ENCODE peak calls at places on chromosome 9, in four cellular contexts. Y, L, N and O are unnamed samples.

GRCh38 chr9:91378695-91379127 is 17.0 kb upstream of the AUH start:
- DNase-seq in Y (no peak), L (no peak), N (no peak), O (no peak)

GRCh38 chr9:70400107-70400892 is 14.2 kb downstream of the KLF9 start:
- DNase-seq in Y (no peak), L (no peak), N (no peak), O (no peak)

GRCh38 chr9:123834218-123834906 is 95.6 kb downstream of the DENND1A start:
- DNase-seq in Y (no peak), L (no peak), N (no peak), O (no peak)

GRCh38 chr9:125484632-125485282 is 222.3 kb downstream of the MAPKAP1 start:
- DNase-seq in Y (no peak), L (no peak), N (no peak), O (no peak)

GRCh38 chr9:70257991-70258691 is 637 bp upstream of the SMC5 start:
- DNase-seq in Y (peak), L (no peak), N (peak), O (peak)

GRCh38 chr9:112127281-112127680 is 47.8 kb downstream of the SUSD1 start:
- DNase-seq in Y (no peak), L (no peak), N (no peak), O (no peak)

GRCh38 chr9:81673310-81673709 is 16.0 kb downstream of the TLE1 start:
- DNase-seq in Y (no peak), L (no peak), N (peak), O (no peak)

GRCh38 chr9:121764371-121764730 is 112.9 kb downstream of the DAB2IP start:
- DNase-seq in Y (no peak), L (no peak), N (no peak), O (no peak)

GRCh38 chr9:15373201-15373530 is 49.5 kb upstream of the SNAPC3 start:
- DNase-seq in Y (no peak), L (no peak), N (no peak), O (no peak)

GRCh38 chr9:98315067-98315453 is 59.6 kb upstream of the TBC1D2 start:
- DNase-seq in Y (no peak), L (no peak), N (no peak), O (no peak)

GRCh38 chr9:117073071-117073470 is 341.8 kb downstream of the ASTN2 start:
- DNase-seq in Y (no peak), L (no peak), N (no peak), O (peak)

GRCh38 chr9:94672811-94673487 is 33.6 kb upstream of the FBP1 start:
- DNase-seq in Y (no peak), L (no peak), N (no peak), O (no peak)

GRCh38 chr9:72882117-72882775 is 70.6 kb downstream of the ALDH1A1 start:
- DNase-seq in Y (no peak), L (no peak), N (no peak), O (no peak)

GRCh38 chr9:34987160-34988040 is 2.1 kb upstream of the DNAJB5 start:
- DNase-seq in Y (no peak), L (no peak), N (no peak), O (no peak)

GRCh38 chr9:125748511-125749099 is 1.4 kb downstream of the PBX3 start:
- DNase-seq in Y (no peak), L (no peak), N (peak), O (peak)

GRCh38 chr9:757246-757881 is 84.1 kb upstream of the DMRT1 start:
- DNase-seq in Y (no peak), L (peak), N (peak), O (peak)

GRCh38 chr9:83005963-83006362 is 57.0 kb downstream of the RASEF start:
- DNase-seq in Y (no peak), L (no peak), N (no peak), O (no peak)

GRCh38 chr9:18890372-18890771 is 142.6 kb downstream of the SAXO1 start:
- DNase-seq in Y (no peak), L (no peak), N (no peak), O (peak)

GRCh38 chr9:68739631-68740174 is 34.7 kb downstream of the PIP5K1B start:
- DNase-seq in Y (no peak), L (no peak), N (no peak), O (no peak)

DNA sequence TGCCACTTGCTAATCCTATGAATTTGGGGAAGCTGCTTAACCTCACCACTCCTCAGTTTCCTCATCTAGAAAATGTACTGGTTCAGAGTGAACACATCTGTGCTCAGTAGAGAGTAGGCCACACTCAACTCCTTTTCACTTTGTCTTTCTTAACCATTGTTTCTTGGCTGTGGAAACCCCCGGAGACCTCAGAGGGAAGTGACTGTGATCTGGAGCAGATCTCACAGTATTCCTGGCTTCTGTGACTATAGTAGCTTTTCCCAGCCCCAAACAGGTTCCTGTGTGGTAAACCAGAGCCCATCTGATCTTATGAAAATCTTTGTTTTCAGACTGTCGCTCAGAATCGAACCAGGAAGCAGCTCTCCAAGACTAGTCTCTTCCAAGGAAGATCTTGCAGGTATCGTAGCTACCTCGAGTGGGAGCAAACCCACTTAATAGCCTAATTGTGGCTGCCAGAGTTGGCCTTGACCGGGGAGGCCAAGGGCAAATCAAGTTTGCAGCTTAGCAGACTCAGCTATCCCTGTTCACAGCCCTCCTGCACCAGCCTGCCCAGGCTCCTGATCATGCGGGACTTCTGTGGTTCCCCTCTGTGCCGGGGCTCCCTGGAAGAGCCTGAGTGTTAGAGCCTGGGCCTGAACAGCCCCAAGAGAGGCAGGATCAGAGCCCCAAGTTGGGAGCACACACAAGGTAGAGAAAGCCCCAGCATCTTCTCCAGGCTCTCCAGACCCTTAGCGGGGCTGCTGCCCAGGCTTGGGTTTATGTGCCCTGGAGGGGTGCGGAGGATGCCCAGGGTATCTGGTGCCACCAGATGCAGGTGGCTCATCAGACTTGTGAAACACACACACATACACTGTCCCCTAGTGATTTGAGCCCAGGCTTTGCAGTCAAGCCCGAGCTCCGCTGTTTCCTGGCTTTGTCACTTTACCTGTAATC is 52.2 kb upstream of the ANGPTL2 start:
- DNase-seq in Y (no peak), L (no peak), N (no peak), O (no peak)
- TF ChIP-seq TEAD4 in Y (no peak), L (no peak), N (no peak), O (no peak)

DNA sequence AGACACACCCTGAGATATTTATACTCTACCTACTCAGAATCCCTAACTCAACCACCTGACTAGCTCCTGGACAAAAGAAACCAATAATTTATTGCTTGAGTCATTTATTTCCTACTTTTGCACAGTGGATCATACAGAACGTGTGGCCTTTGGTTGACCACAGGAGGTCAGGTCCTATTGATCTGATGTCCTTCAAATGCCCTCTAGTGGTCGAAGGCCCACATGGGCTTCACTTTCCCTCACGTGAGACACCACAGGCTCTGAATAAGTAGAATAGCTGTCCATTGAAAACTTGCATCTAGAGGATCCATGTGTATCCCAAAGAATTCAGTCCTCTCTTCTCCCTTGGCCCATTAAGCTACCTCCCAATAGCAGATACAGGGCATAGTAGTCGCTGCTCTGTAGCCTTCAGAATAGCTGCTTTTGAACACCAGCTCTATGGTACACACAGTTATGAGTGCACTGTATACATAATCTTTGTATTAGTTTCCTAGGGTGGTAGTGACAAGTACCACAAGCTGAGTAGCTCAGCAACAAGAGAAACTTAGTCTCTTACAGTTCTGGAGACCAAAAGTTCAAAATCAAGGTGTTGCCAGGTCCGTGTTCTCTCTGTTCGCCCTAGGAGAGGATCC is 177.6 kb upstream of the SMARCA2 start:
- DNase-seq in Y (peak), L (peak), N (peak), O (peak)
- TF ChIP-seq CTCF in Y (peak), L (peak), N (peak), O (peak)

DNA sequence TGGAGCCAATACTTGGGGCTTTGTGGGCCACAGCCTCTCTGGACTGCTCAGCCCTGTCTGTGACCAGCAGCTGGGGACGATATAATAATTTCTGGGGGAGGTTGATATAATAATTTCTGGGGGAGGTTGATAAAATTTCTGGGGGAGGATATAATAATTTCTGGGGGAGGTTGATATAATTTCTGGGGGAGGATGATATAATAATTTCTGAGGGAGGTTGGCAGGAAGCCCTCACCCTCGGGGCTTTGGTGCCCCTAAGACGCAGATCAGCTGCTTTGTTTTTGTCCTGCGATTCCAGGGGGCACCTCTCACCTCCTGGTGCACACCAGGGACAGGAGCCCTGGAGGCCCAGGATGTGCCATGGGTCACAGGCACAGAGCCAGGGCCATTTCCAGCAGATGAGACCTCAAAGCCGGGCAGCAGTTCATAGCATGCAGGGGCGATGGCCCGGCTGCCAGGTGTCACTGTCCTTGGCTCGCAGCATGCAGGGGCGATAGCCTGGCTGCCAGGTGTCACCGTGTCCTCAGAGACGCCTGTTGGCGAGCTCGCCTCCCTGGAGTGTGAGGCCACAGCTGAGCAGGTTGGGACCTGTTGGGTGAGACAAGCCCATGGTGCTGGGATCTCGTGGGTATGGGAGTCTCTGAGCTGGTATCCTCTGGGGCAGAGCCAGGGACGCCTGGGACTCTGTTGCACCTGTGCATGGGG is 3.8 kb upstream of the TOR4A start:
- DNase-seq in Y (peak), L (no peak), N (no peak), O (no peak)
- TF ChIP-seq TEAD4 in Y (no peak), L (no peak), N (no peak), O (no peak)

DNA sequence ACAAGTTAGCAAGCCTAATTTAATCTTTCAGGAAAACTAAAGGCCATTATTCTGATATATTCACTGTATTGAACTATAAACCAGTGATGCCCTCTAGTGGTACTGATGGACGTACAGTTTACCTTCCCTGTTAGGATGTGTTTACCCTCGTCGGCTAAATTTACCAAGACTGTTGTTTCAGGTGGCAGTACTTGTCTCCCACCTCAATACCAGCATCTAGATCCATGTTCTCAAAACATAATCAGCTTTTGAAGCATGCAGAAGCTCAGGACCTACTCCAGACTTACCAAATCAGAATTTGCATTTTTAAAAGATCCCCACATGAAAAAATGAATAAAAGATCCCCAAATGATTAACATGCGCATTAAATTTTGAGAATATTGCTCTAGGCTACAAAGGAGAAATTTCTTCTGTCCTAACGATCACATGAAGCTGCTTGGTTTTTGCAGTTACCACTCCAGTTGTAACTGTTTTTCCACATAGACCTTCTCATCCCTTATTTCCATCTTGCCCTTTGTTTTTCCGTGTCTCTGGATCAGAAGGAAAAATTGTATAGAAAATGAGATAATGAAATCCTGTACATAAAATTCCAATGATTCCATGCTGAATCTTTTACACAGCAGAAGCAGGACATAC is 3.2 kb upstream of the BAAT start:
- DNase-seq in Y (peak), L (no peak), N (no peak), O (peak)
- TF ChIP-seq CTCF in Y (peak), L (no peak), N (peak), O (peak)

DNA sequence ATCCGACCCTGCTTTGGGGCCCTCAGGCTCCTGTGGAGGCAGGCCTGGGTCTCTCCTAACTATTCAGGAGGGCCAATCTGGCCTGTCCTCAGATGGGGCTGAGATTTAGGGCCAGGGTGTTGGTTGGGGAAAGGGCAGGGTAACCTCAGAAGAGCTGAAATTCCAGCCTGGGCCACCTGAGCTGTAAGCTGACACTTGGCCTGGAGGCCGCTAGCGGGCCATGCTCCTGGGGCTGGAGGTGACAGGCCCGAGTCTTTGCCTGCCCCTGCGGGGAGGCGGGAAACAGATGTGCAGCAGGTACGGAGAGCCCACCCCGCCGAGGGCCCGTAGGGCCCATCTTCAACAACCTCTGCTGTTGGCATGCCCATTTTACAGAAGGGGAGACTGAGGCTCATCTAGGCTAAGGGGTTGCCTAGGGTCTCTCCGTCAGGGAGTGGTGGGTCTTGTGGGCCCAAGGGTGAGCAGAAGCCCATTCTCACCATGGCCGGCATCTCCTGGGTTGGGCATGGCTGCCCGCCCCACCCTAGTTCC is 69.5 kb downstream of the RXRA start:
- DNase-seq in Y (no peak), L (no peak), N (no peak), O (no peak)
- TF ChIP-seq TEAD4 in Y (no peak), L (no peak), N (no peak), O (no peak)

DNA sequence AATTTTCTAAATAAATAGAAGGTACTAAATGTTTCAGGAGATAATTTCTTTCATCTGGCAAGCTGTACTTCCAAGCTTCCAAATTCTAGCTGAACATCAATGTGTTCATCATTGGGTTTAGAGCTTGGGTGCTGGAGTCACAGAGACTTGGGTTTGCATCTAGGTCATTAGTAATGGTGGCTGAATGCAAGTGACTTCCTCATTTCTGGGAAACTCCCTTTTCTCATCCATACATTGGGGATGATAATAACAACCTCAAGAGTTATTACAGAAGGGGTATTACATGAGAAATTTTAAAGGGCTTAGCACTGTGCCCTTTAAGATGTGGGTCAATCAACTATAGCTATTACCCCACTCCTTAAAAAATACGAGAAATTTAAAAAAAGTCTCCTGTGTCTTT is 41.1 kb upstream of the KLF4 start:
- DNase-seq in Y (no peak), L (no peak), N (no peak), O (no peak)
- TF ChIP-seq CTCF in Y (no peak), L (no peak), N (no peak), O (no peak)

DNA sequence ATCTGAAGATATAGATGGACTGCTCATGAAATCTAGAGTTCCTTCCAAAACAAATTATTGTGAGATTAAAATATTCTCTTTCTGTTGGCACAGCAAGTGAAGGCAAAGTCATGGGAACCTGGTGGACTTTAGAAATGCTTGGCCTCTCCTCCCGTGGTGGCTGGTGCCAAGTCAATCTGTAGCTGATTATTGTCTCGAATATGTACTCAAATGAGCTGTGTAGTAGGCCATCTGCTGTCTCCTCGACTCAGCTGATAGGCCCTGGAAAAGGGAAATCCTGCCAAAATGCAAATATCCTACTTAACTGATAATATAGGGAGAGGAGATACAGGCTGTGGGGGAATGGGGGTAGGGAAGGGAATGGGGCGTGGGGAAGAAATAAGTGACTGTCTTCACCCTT is 69.4 kb downstream of the DAPK1 start:
- DNase-seq in Y (no peak), L (no peak), N (no peak), O (peak)
- TF ChIP-seq TEAD4 in Y (no peak), L (no peak), N (no peak), O (no peak)